ENCODE peak calls at places on chromosomes 7 and 10, in seven cellular contexts. H is astrocyte of the hippocampus; C is OCI-M1; J is NCI-H345; L is activated T-helper 1 cell treated with anti-CD3 and anti-CD28 coated beads, Interleukin-2, amount 50 U/mL, for 16 hours; Y is lower lobe of right lung; E is GM23248. B is an unnamed sample.

GRCh38 chr10:119139464-119140067 is 25.9 kb downstream of the SFXN4 start:
- DNase-seq in H (peak; percentile 49), C (peak; percentile 13), J (peak; percentile 1), L (peak; percentile 19), Y (peak; percentile 52), E (peak; percentile 47), B (no peak)

GRCh38 chr10:72642318-72642717 is 16.4 kb upstream of the MICU1 start:
- DNase-seq in H (no peak), C (no peak), J (no peak), L (no peak), Y (no peak), E (no peak), B (no peak)

GRCh38 chr7:150988230-150989226 is 2.3 kb upstream of the NOS3 start:
- DNase-seq in H (peak; percentile 63), C (peak; percentile 60), J (peak; percentile 76), L (peak; percentile 52), Y (no peak), E (peak; percentile 43), B (peak; percentile 78)

GRCh38 chr10:58967551-58968418 is 208.7 kb upstream of the PHYHIPL start:
- DNase-seq in H (peak; percentile 67), C (no peak), J (no peak), L (no peak), Y (peak; percentile 49), E (no peak), B (peak; percentile 72)

GRCh38 chr10:133474833-133475734 is 21.3 kb downstream of the SCART1 start:
- DNase-seq in H (no peak), C (no peak), J (no peak), L (no peak), Y (no peak), E (no peak), B (no peak)

GRCh38 chr7:28908775-28909174 is 49.4 kb downstream of the TRIL start:
- DNase-seq in H (no peak), C (no peak), J (no peak), L (no peak), Y (no peak), E (no peak), B (no peak)

GRCh38 chr7:74032191-74032490 is 4.2 kb downstream of the ELN start:
- DNase-seq in H (peak; percentile 92), C (peak; percentile 29), J (no peak), L (no peak), Y (no peak), E (peak; percentile 92), B (peak; percentile 65)

GRCh38 chr7:146478975-146479492 is 362.4 kb downstream of the CNTNAP2 start:
- DNase-seq in H (no peak), C (no peak), J (no peak), L (no peak), Y (no peak), E (no peak), B (no peak)

GRCh38 chr7:41010967-41011366 is 691.9 kb downstream of the INHBA start:
- DNase-seq in H (no peak), C (no peak), J (no peak), L (no peak), Y (no peak), E (peak; percentile 40), B (no peak)

GRCh38 chr7:71594746-71595145 is 462.8 kb downstream of the GALNT17 start:
- DNase-seq in H (no peak), C (no peak), J (no peak), L (no peak), Y (no peak), E (no peak), B (no peak)

GRCh38 chr10:23927926-23928325 is 281.0 kb upstream of the KIAA1217 start:
- DNase-seq in H (no peak), C (no peak), J (no peak), L (no peak), Y (no peak), E (no peak), B (no peak)

GRCh38 chr10:62815373-62816111 is 624 bp downstream of the EGR2 start:
- DNase-seq in H (peak; percentile 55), C (no peak), J (no peak), L (no peak), Y (peak; percentile 54), E (peak; percentile 35), B (peak; percentile 68)

GRCh38 chr10:52121688-52122087 is 192.4 kb upstream of the DKK1 start:
- DNase-seq in H (no peak), C (no peak), J (no peak), L (no peak), Y (no peak), E (no peak), B (no peak)

GRCh38 chr10:7153750-7154149 is 257.1 kb downstream of the SFMBT2 start:
- DNase-seq in H (peak; percentile 23), C (no peak), J (no peak), L (no peak), Y (no peak), E (no peak), B (no peak)

B was measured in Right ventricle myocardium inferior.